ENCODE peak calls at places on chromosomes 3 and 15, in five cellular contexts. H, B, J, I and K are unnamed samples.

GRCh38 chr3:116473602-116474001 is 28.3 kb upstream of the LSAMP start:
- DNase-seq in J (no peak), B (no peak), H (no peak), I (no peak), K (no peak)

GRCh38 chr3:134029256-134029733 is 430 bp downstream of the SLCO2A1 start:
- DNase-seq in J (no peak), I (peak; percentile 42), B (no peak), H (no peak), K (no peak)

GRCh38 chr3:126053513-126053912 is 30.4 kb downstream of the SLC41A3 start:
- DNase-seq in J (no peak), B (no peak), H (no peak), I (no peak), K (no peak)

GRCh38 chr15:63504247-63504978 is at the start of gene USP3:
- DNase-seq in I (peak; percentile 98), H (peak; percentile 92), J (peak; percentile 98), B (peak; percentile 92), K (no peak)

GRCh38 chr3:134368751-134369105 is 5.5 kb downstream of the AMOTL2 start:
- DNase-seq in H (no peak), I (no peak), B (no peak), J (peak; percentile 51), K (no peak)

GRCh38 chr3:127099982-127100381 is 92.9 kb upstream of the PRR23E start:
- DNase-seq in J (no peak), B (no peak), I (no peak), H (no peak), K (no peak)

GRCh38 chr3:13185737-13186136 is 112.5 kb upstream of the IQSEC1 start:
- DNase-seq in H (no peak), I (no peak), J (no peak), B (no peak), K (no peak)

GRCh38 chr3:135310317-135310716 is 515.3 kb downstream of the EPHB1 start:
- DNase-seq in I (no peak), B (no peak), H (no peak), J (peak; percentile 77), K (no peak)

GRCh38 chr3:57756528-57757401 is 656 bp downstream of the SLMAP start:
- DNase-seq in B (no peak), H (peak; percentile 4), I (peak; percentile 73), J (peak; percentile 80), K (no peak)

GRCh38 chr3:58222161-58222724 is 11.5 kb upstream of the DNASE1L3 start:
- DNase-seq in J (peak; percentile 86), I (no peak), B (no peak), H (no peak), K (no peak)

GRCh38 chr15:79474252-79474651 is 42.1 kb downstream of the MINAR1 start:
- DNase-seq in J (no peak), B (no peak), I (no peak), H (no peak), K (no peak)

GRCh38 chr3:50288387-50289007 is 3.7 kb downstream of the IFRD2 start:
- DNase-seq in I (no peak), H (no peak), B (no peak), J (peak; percentile 33), K (no peak)

GRCh38 chr3:189389346-189389745 is 217.6 kb downstream of the TPRG1 start:
- DNase-seq in I (no peak), J (no peak), B (no peak), H (no peak), K (no peak)

GRCh38 chr3:56800373-56801150 is 1.2 kb downstream of the ARHGEF3 start:
- DNase-seq in I (no peak), H (peak; percentile 59), B (no peak), J (peak; percentile 48), K (no peak)

GRCh38 chr15:25053000-25053815 is 98.4 kb downstream of the SNRPN start:
- DNase-seq in I (no peak), H (no peak), B (no peak), J (peak; percentile 36), K (no peak)

GRCh38 chr3:27758083-27758482 is 36.0 kb upstream of the EOMES start:
- DNase-seq in J (no peak), I (no peak), B (peak; percentile 10), H (no peak), K (peak; percentile 25)

GRCh38 chr15:35107122-35107521 is 22.0 kb upstream of the NANOGP8 start:
- DNase-seq in B (no peak), J (no peak), I (no peak), H (no peak), K (no peak)

GRCh38 chr3:64825404-64825803 is 137.6 kb upstream of the ADAMTS9 start:
- DNase-seq in B (no peak), I (no peak), J (no peak), H (no peak), K (no peak)

GRCh38 chr3:71710906-71711494 is 14.2 kb downstream of the EIF4E3 start:
- DNase-seq in J (no peak), B (no peak), I (peak; percentile 72), H (no peak), K (no peak)

GRCh38 chr3:108178676-108179075 is 43.5 kb downstream of the IFT57 start:
- DNase-seq in B (no peak), I (no peak), H (no peak), J (no peak), K (no peak)

GRCh38 chr3:21062724-21063436 is 688.1 kb downstream of the ZNF385D start:
- DNase-seq in H (no peak), I (no peak), B (no peak), J (no peak), K (no peak)

DNA sequence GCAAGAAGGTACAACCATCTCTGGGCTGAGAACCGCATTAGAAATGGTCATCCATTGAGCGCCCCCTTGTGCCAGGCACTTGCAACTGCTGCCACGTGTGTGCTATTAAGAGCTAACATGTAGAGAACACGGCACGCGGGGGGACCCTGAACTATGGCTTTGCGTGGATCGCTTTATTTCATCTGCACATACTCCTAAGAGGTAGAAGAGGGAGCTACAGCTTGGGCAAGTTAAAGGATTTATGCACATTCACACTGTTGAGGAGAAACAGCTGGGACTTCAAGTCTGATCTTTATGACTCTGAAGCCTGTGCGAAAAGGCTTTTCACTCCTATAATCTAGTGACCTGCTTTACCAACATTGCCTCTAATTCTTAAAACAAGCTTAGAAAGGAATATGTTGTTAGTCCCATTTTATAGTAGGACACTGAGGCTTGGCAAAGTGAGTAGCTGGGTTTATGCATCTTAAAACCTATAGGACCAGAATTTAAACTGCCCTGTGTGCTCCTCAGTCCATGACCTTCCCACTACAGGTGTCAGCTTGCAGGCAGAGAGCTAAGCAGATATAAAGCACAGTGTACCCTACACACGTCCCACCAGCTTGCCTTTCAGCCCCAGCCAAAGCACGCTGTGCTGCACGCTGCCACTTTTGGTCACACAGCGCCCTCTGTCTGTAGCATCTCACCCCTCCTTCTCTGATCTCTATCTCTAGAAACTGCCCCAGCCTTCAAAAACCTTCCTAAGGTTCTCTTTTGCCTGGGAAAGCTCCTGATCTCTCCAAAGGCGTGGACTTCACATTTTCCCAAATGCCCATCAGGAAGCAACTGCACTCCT is 57.8 kb downstream of the STARD5 start:
- DNase-seq in B (peak; percentile 61), J (peak; percentile 94), I (peak; percentile 82), H (peak; percentile 71), K (no peak)
- H3K4me3 ChIP-seq in B (no peak overlapping the region), J (no peak overlapping the region), I (peak overlapping the region; percentile 51), H (peak overlapping the region; percentile 9), K (no peak overlapping the region)

GRCh38 chr3:30933478-30934207 is 39.2 kb upstream of the GADL1 start:
- DNase-seq in H (no peak), B (no peak), I (no peak), J (no peak), K (no peak)

DNA sequence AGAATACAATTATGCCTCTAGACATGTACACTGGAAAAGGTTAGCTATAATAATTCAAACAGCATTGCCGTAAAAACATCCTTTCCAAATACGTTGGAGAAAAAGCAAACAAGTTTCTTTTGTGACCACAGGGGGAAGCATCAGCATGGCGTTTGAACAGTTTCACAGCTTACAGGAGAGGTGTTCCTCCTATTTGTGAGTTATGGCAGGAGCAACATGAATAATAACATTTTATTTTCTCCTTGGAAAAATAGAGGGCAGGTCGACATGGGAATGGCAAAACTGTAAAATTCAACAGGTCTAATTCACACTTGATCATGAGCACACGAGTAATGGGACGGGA is 39.7 kb upstream of the GADL1 start:
- DNase-seq in H (no peak), B (peak; percentile 18), I (peak; percentile 14), J (no peak), K (no peak)
- TF ChIP-seq CTCF in H (no peak), B (peak; percentile 70), I (peak; percentile 47), J (peak; percentile 73), K (peak; percentile 55)

DNA sequence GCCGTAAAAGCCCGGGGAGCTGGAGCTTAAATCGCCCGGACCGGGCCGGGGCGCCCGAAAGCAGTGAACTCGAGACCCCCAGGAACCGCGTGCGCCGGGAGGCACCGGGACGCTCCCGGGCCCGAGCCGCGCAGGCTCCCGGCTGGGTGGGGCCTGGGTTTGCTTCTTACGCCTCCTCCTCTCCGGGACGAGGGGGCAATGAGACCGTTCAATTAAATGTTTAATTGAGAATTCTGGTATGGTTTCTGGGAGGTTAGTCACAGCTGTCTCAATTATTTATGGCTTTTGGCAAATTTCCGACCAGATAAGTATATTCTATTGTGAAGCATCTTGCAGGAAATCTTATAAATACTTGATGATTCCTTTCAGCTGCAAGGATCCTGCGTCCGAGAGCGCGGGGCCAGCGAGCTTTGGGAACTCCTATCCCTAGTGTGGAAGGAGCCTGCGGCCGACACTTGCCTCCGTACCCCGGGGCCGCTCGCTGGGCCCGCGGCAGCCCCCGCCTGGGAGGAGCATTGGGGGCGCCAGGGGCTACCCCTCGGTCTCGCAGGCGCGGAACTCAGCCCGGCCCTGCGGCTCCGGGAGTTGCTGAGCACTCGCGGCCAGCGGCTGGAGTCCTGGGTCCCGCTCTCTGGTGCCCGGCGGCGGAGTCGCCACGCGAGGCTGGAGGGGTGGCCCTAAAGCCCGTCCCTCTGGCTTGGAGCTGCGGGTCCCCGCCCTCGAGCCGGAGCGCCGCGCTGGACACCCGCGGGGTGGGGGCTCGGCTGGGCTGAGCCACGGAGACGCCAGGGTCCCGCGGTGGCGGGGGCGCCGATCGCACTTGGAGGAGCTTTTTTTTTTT is 10.3 kb downstream of the ISL2 start:
- DNase-seq in J (peak; percentile 74), I (peak; percentile 22), H (no peak), B (no peak), K (no peak)
- H3K27me3 ChIP-seq in J (peaks cover 100% of the 10 kb centered on the region), I (no peaks in the 10 kb centered on the region), H (peaks cover 37% of the 10 kb centered on the region), B (peaks cover 35% of the 10 kb centered on the region), K (peaks cover 55% of the 10 kb centered on the region)

GRCh38 chr15:89910891-89911626 is 1.7 kb downstream of the ARPIN start:
- DNase-seq in H (no peak), J (no peak), B (no peak), I (no peak), K (no peak)

GRCh38 chr15:89912145-89912673 is 543 bp downstream of the ARPIN start:
- DNase-seq in I (peak; percentile 76), J (peak; percentile 80), H (no peak), B (no peak), K (no peak)

GRCh38 chr15:89908226-89908625 is 4.5 kb downstream of the ARPIN start:
- DNase-seq in I (no peak), J (no peak), H (no peak), B (no peak), K (no peak)

GRCh38 chr15:89907289-89907688 is 5.5 kb downstream of the ARPIN start:
- DNase-seq in H (no peak), B (no peak), I (no peak), J (peak; percentile 9), K (no peak)

GRCh38 chr15:89909611-89910010 is 3.1 kb downstream of the ARPIN start:
- DNase-seq in B (no peak), H (no peak), I (no peak), J (no peak), K (no peak)
- H3K4me3 ChIP-seq in B (no peak overlapping the region), H (no peak overlapping the region), I (no peak overlapping the region), J (no peak overlapping the region), K (no peak overlapping the region)